ENCODE peak calls at places on chromosomes 6 and 20, in seven cellular contexts. O is RPMI8226, F is nucleus accumbens, J is fibroblast of mammary gland, Z is mesendoderm, R is mucosa of descending colon, G is cardiac muscle cell. T is an unnamed sample.

GRCh38 chr20:50050660-50051308 is 62.2 kb downstream of the UBE2V1 start:
- DNase-seq in O (no peak), F (no peak), J (no peak), Z (no peak), R (no peak), G (no peak), T (no peak)

GRCh38 chr20:24462461-24463010 is 6.9 kb upstream of the SYNDIG1 start:
- DNase-seq in O (peak), F (peak), J (no peak), Z (no peak), R (no peak), G (no peak), T (no peak)

GRCh38 chr20:32327087-32327681 is 30.9 kb upstream of the ASXL1 start:
- DNase-seq in O (no peak), F (no peak), J (peak), Z (no peak), R (no peak), G (peak), T (no peak)

GRCh38 chr6:37539706-37540352 is 40.1 kb upstream of the CCDC167 start:
- DNase-seq in O (no peak), F (no peak), J (no peak), Z (no peak), R (no peak), G (no peak), T (no peak)

GRCh38 chr6:117615981-117616961 is 14.0 kb upstream of the GOPC start:
- DNase-seq in O (no peak), F (no peak), J (no peak), Z (peak), R (no peak), G (no peak), T (peak)

GRCh38 chr6:116127771-116128493 is 2.0 kb upstream of the COL10A1 start:
- DNase-seq in O (no peak), F (no peak), J (peak), Z (no peak), R (no peak), G (peak), T (no peak)

GRCh38 chr6:82179415-82179814 is 68.1 kb downstream of the IBTK start:
- DNase-seq in O (no peak), F (no peak), J (peak), Z (peak), R (no peak), G (no peak), T (no peak)

GRCh38 chr20:47093567-47093966 is 198.9 kb downstream of the EYA2 start:
- DNase-seq in O (no peak), F (no peak), J (no peak), Z (no peak), R (no peak), G (no peak), T (no peak)

GRCh38 chr20:32911355-32911754 is 52.6 kb downstream of the EFCAB8 start:
- DNase-seq in O (no peak), F (no peak), J (no peak), Z (no peak), R (no peak), G (no peak), T (no peak)

GRCh38 chr6:72954736-72955135 is 270.6 kb downstream of the KHDC1L start:
- DNase-seq in O (no peak), F (no peak), J (no peak), Z (no peak), R (no peak), G (peak), T (no peak)

GRCh38 chr6:29953001-29953436 is 10.7 kb downstream of the HLA-A start:
- DNase-seq in O (no peak), F (no peak), J (peak), Z (no peak), R (no peak), G (peak), T (no peak)

GRCh38 chr20:25135031-25135430 is 53.1 kb upstream of the VSX1 start:
- DNase-seq in O (no peak), F (no peak), J (no peak), Z (no peak), R (no peak), G (no peak), T (no peak)

GRCh38 chr20:63658749-63659187 is 656 bp downstream of the RTEL1 start:
- DNase-seq in O (peak), F (no peak), J (peak), Z (no peak), R (no peak), G (no peak), T (peak)

GRCh38 chr20:33407251-33407650 is 5.9 kb upstream of the CDK5RAP1 start:
- DNase-seq in O (no peak), F (no peak), J (peak), Z (no peak), R (no peak), G (no peak), T (no peak)

GRCh38 chr20:41649489-41649888 is 31.3 kb upstream of the CHD6 start:
- DNase-seq in O (peak), F (no peak), J (no peak), Z (no peak), R (no peak), G (no peak), T (no peak)

GRCh38 chr20:37764333-37764935 is 70.6 kb downstream of the CTNNBL1 start:
- DNase-seq in O (no peak), F (no peak), J (no peak), Z (no peak), R (no peak), G (no peak), T (no peak)

GRCh38 chr6:150613269-150613668 is 13.6 kb downstream of the PLEKHG1 start:
- DNase-seq in O (no peak), F (no peak), J (no peak), Z (no peak), R (no peak), G (no peak), T (no peak)

GRCh38 chr6:105326838-105327745 is 75.8 kb downstream of the PREP start:
- DNase-seq in O (no peak), F (no peak), J (peak), Z (peak), R (no peak), G (no peak), T (no peak)

GRCh38 chr20:19903168-19903676 is 113.9 kb upstream of the NAA20 start:
- DNase-seq in O (peak), F (no peak), J (peak), Z (no peak), R (peak), G (no peak), T (no peak)

GRCh38 chr6:36977470-36977941 is 8.5 kb downstream of the MTCH1 start:
- DNase-seq in O (no peak), F (no peak), J (peak), Z (peak), R (no peak), G (no peak), T (no peak)

GRCh38 chr20:17626217-17627007 is 55.6 kb downstream of the RRBP1 start:
- DNase-seq in O (no peak), F (no peak), J (no peak), Z (no peak), R (peak), G (no peak), T (no peak)

GRCh38 chr6:151154418-151154817 is 85.3 kb upstream of the AKAP12 start:
- DNase-seq in O (no peak), F (no peak), J (peak), Z (no peak), R (no peak), G (peak), T (no peak)

GRCh38 chr6:97392735-97393134 is 109.7 kb upstream of the MMS22L start:
- DNase-seq in O (no peak), F (no peak), J (no peak), Z (no peak), R (no peak), G (no peak), T (no peak)

GRCh38 chr6:44722736-44723135 is 335.2 kb downstream of the CDC5L start:
- DNase-seq in O (no peak), F (no peak), J (no peak), Z (no peak), R (no peak), G (no peak), T (no peak)

GRCh38 chr6:42211726-42212125 is 5.9 kb downstream of the MRPS10 start:
- DNase-seq in O (peak), F (no peak), J (no peak), Z (no peak), R (no peak), G (no peak), T (no peak)

GRCh38 chr20:16601019-16601418 is 27.8 kb upstream of the KIF16B start:
- DNase-seq in O (no peak), F (no peak), J (no peak), Z (no peak), R (no peak), G (no peak), T (no peak)

GRCh38 chr6:95127266-95127665 is 450.1 kb upstream of the MANEA start:
- DNase-seq in O (no peak), F (no peak), J (no peak), Z (no peak), R (no peak), G (no peak), T (no peak)

GRCh38 chr20:37837934-37838333 is 65.0 kb upstream of the VSTM2L start:
- DNase-seq in O (no peak), F (no peak), J (no peak), Z (no peak), R (no peak), G (no peak), T (no peak)

GRCh38 chr6:39209360-39209811 is 19.9 kb downstream of the KCNK5 start:
- DNase-seq in O (no peak), F (no peak), J (no peak), Z (peak), R (no peak), G (no peak), T (no peak)

GRCh38 chr6:98648211-98648914 is 186.0 kb upstream of the POU3F2 start:
- DNase-seq in O (no peak), F (no peak), J (no peak), Z (no peak), R (no peak), G (no peak), T (no peak)

GRCh38 chr6:31966506-31966905 is 5.4 kb downstream of the DXO start:
- DNase-seq in O (no peak), F (no peak), J (no peak), Z (no peak), R (no peak), G (no peak), T (no peak)

T was measured in activated naive CD8-positive, alpha-beta T cell treated with anti-CD3 and anti-CD28 coated beads for 36 hours.